ENCODE peak calls at places on chromosomes 2 and 18, in five cellular contexts. A is transverse colon; K is stimulated activated CD8-positive, alpha-beta memory T cell treated with anti-CD3 and anti-CD28 coated beads, Interleukin-15, amount 100 ng/mL, for 24 hours; L is iris pigment epithelial cell; S is stimulated activated CD4-positive, alpha-beta T cell treated with anti-CD3 and anti-CD28 coated beads, Interleukin-2, amount 100 ng/mL, for 48 hours. T is an unnamed sample.

GRCh38 chr2:240159251-240159839 is 18.9 kb upstream of the OTOS start:
- DNase-seq in S (no peak), K (no peak), L (no peak), A (no peak), T (no peak)

GRCh38 chr2:9422321-9423099 is 818 bp downstream of the ITGB1BP1 start:
- DNase-seq in L (peak), S (peak), A (peak), K (peak), T (peak)

GRCh38 chr2:108960006-108960405 is 29.0 kb downstream of the EDAR start:
- DNase-seq in K (no peak), L (peak), S (no peak), A (no peak), T (no peak)

GRCh38 chr18:48222118-48222517 is 187.1 kb downstream of the ZBTB7C start:
- DNase-seq in L (peak), S (no peak), K (no peak), A (peak), T (peak)

GRCh38 chr2:129721841-129722240 is 257.6 kb upstream of the RAB6C start:
- DNase-seq in L (no peak), K (no peak), A (no peak), S (no peak), T (no peak)

GRCh38 chr2:132439703-132440398 is 23.2 kb downstream of the GPR39 start:
- DNase-seq in S (no peak), A (no peak), K (no peak), L (peak), T (peak)

GRCh38 chr18:57444301-57444759 is 9.2 kb downstream of the ONECUT2 start:
- DNase-seq in L (no peak), A (no peak), K (no peak), S (no peak), T (peak)

GRCh38 chr2:19540739-19541503 is 182.5 kb upstream of the OSR1 start:
- DNase-seq in L (peak), S (no peak), K (no peak), A (peak), T (peak)

GRCh38 chr18:62939925-62940324 is 224.6 kb downstream of the PHLPP1 start:
- DNase-seq in S (no peak), A (no peak), K (no peak), L (no peak), T (no peak)

GRCh38 chr18:76528477-76529432 is 33.7 kb upstream of the ZNF516 start:
- DNase-seq in K (no peak), A (peak), S (no peak), L (peak), T (no peak)

GRCh38 chr2:12717191-12717987 is 653 bp downstream of the TRIB2 start:
- DNase-seq in S (no peak), L (peak), A (peak), K (peak), T (peak)

GRCh38 chr2:13572466-13572865 is 855.7 kb downstream of the TRIB2 start:
- DNase-seq in A (no peak), L (no peak), S (no peak), K (no peak), T (no peak)

GRCh38 chr2:9692392-9693137 is 61.8 kb upstream of the YWHAQ start:
- DNase-seq in K (no peak), A (peak), L (no peak), S (no peak), T (no peak)

GRCh38 chr2:69762513-69763494 is 20.9 kb downstream of the ANXA4 start:
- DNase-seq in K (no peak), A (no peak), S (no peak), L (no peak), T (peak)

GRCh38 chr18:35178260-35178659 is 62.6 kb upstream of the ZNF397 start:
- DNase-seq in S (no peak), L (peak), A (no peak), K (no peak), T (no peak)

GRCh38 chr2:14634885-14635871 is 2.7 kb downstream of the LRATD1 start:
- DNase-seq in K (no peak), S (no peak), L (peak), A (peak), T (peak)

GRCh38 chr2:100880730-100881129 is 60.8 kb downstream of the NPAS2 start:
- DNase-seq in L (no peak), A (no peak), K (no peak), S (no peak), T (no peak)

GRCh38 chr2:144474017-144474416 is 45.9 kb downstream of the ZEB2 start:
- DNase-seq in L (no peak), A (no peak), K (no peak), S (no peak), T (no peak)

GRCh38 chr2:124264496-124265160 is 239.5 kb downstream of the CNTNAP5 start:
- DNase-seq in S (no peak), A (no peak), K (no peak), L (no peak), T (no peak)

GRCh38 chr18:48547456-48548403 is 8.9 kb downstream of the CTIF start:
- DNase-seq in K (no peak), L (peak), S (no peak), A (no peak), T (peak)

GRCh38 chr18:50284226-50284885 is 3.0 kb upstream of the MBD1 start:
- DNase-seq in L (no peak), S (no peak), K (no peak), A (no peak), T (no peak)

GRCh38 chr2:86818114-86818801 is 27.5 kb upstream of the CD8A start:
- DNase-seq in L (no peak), S (no peak), A (no peak), K (no peak), T (no peak)

GRCh38 chr2:121977326-121977725 is 221.9 kb downstream of the TSN start:
- DNase-seq in A (no peak), S (no peak), L (no peak), K (no peak), T (no peak)

GRCh38 chr18:58572181-58572580 is 56.7 kb downstream of the ALPK2 start:
- DNase-seq in A (peak), K (no peak), L (peak), S (no peak), T (no peak)

GRCh38 chr2:61454383-61454782 is 16.5 kb downstream of the USP34 start:
- DNase-seq in S (no peak), L (no peak), K (no peak), A (no peak), T (no peak)

GRCh38 chr18:24657461-24657860 is 197.0 kb downstream of the HRH4 start:
- DNase-seq in K (no peak), L (no peak), A (no peak), S (no peak), T (no peak)

GRCh38 chr2:200809506-200810251 is 2.0 kb upstream of the BZW1 start:
- DNase-seq in K (no peak), S (no peak), L (no peak), A (no peak), T (no peak)

GRCh38 chr2:160835166-160835565 is 325.1 kb upstream of the TANK start:
- DNase-seq in A (no peak), L (no peak), K (no peak), S (no peak), T (no peak)

GRCh38 chr2:236021497-236022057 is 146.6 kb downstream of the GBX2 start:
- DNase-seq in A (no peak), L (peak), S (no peak), K (no peak), T (no peak)

GRCh38 chr2:39338502-39338901 is 94.7 kb upstream of the CDKL4 start:
- DNase-seq in S (no peak), A (no peak), L (no peak), K (no peak), T (no peak)

GRCh38 chr2:120749506-120750431 is 14.1 kb downstream of the GLI2 start:
- DNase-seq in A (no peak), K (no peak), L (no peak), S (no peak), T (no peak)

GRCh38 chr2:108061485-108062042 is 75.2 kb downstream of the SLC5A7 start:
- DNase-seq in S (no peak), L (no peak), A (no peak), K (no peak), T (no peak)

GRCh38 chr2:85243101-85244072 is 84.4 kb downstream of the TGOLN2 start:
- DNase-seq in K (no peak), S (no peak), A (peak), L (no peak), T (peak)

GRCh38 chr2:121237980-121238665 is 46.9 kb downstream of the TFCP2L1 start:
- DNase-seq in L (peak), A (no peak), K (no peak), S (no peak), T (no peak)

GRCh38 chr2:230714122-230714453 is 1.4 kb downstream of the CAB39 start:
- DNase-seq in L (peak), K (no peak), A (peak), S (peak), T (no peak)

GRCh38 chr2:235201796-235202195 is 250.0 kb downstream of the SH3BP4 start:
- DNase-seq in A (no peak), S (no peak), L (peak), K (no peak), T (no peak)